ENCODE peak calls at places on chromosomes 11 and 22, in four cellular contexts. J, N, U and C are unnamed samples.

GRCh38 chr11:10405858-10406592 is 49.0 kb upstream of the AMPD3 start:
- DNase-seq in J (peak; percentile 78), N (peak; percentile 60), U (peak; percentile 58), C (peak; percentile 48)

GRCh38 chr11:36012410-36012809 is 68.5 kb downstream of the LDLRAD3 start:
- DNase-seq in J (no peak), N (no peak), U (no peak), C (no peak)

GRCh38 chr11:35367491-35367890 is 51.9 kb downstream of the SLC1A2 start:
- DNase-seq in J (no peak), N (no peak), U (no peak), C (no peak)

GRCh38 chr11:19903620-19904069 is 191.0 kb downstream of the NAV2 start:
- DNase-seq in J (peak; percentile 52), N (peak; percentile 80), U (peak; percentile 82), C (peak; percentile 82)

GRCh38 chr11:73266644-73267015 is 5.5 kb upstream of the P2RY6 start:
- DNase-seq in J (no peak), N (no peak), U (no peak), C (peak; percentile 20)

GRCh38 chr11:110425751-110426545 is 3.8 kb upstream of the FDX1 start:
- DNase-seq in J (no peak), N (no peak), U (no peak), C (no peak)

GRCh38 chr11:116605543-116605942 is 167.2 kb downstream of the BUD13 start:
- DNase-seq in J (no peak), N (no peak), U (peak; percentile 19), C (peak; percentile 30)

GRCh38 chr11:18063131-18063530 is 17.1 kb upstream of the TPH1 start:
- DNase-seq in J (no peak), N (no peak), U (no peak), C (peak; percentile 32)

GRCh38 chr11:9777066-9777465 is 113.2 kb downstream of the SWAP70 start:
- DNase-seq in J (no peak), N (no peak), U (no peak), C (no peak)

GRCh38 chr11:46896719-46897406 is 21.5 kb downstream of the LRP4 start:
- DNase-seq in J (peak; percentile 58), N (no peak), U (no peak), C (no peak)

DNA sequence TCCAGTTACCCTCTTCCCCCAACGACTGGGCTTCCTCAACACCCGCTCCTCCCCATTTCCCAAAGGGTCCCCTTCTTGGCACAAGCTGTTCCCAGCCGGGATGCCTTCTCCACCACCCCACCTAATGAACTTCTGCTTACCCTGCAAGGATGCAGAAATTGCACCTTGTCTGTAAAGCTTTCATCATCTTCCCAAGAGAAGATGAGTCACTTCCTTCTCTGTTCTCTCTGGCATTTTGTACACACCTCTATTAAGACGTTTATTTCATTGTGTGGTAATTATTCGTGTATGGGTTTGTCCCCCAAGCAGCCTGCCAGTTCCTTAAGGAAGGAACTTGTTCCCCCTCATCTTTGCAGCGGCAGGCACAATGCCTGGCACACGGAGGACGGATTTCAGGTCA is 351.1 kb downstream of the CADM1 start:
- DNase-seq in J (no peak), N (no peak), U (no peak), C (no peak)
- TF ChIP-seq EP300 in J (no peak), N (no peak), U (no peak), C (no peak)

GRCh38 chr11:79377399-79377798 is 63.4 kb downstream of the TENM4 start:
- DNase-seq in J (no peak), N (no peak), U (no peak), C (no peak)

GRCh38 chr11:79371152-79371551 is 69.7 kb downstream of the TENM4 start:
- DNase-seq in J (no peak), N (no peak), U (no peak), C (no peak)

GRCh38 chr11:79374707-79375106 is 66.1 kb downstream of the TENM4 start:
- DNase-seq in J (no peak), N (no peak), U (no peak), C (no peak)

GRCh38 chr11:79371724-79372123 is 69.1 kb downstream of the TENM4 start:
- DNase-seq in J (no peak), N (no peak), U (no peak), C (no peak)

GRCh38 chr11:79375818-79376550 is 64.8 kb downstream of the TENM4 start:
- DNase-seq in J (no peak), N (no peak), U (no peak), C (no peak)
- H3K4me3 ChIP-seq in J (no peak overlapping the region), N (no peak overlapping the region), U (no peak overlapping the region), C (no peak overlapping the region)

GRCh38 chr11:130409618-130410388 is 18.6 kb downstream of the ADAMTS8 start:
- DNase-seq in J (no peak), N (no peak), U (no peak), C (no peak)

GRCh38 chr11:130405428-130405827 is 23.0 kb downstream of the ADAMTS8 start:
- DNase-seq in J (no peak), N (no peak), U (no peak), C (no peak)

GRCh38 chr11:130408401-130408890 is 20.0 kb downstream of the ADAMTS8 start:
- DNase-seq in J (no peak), N (no peak), U (no peak), C (no peak)

GRCh38 chr11:130408901-130409300 is 19.5 kb downstream of the ADAMTS8 start:
- DNase-seq in J (no peak), N (no peak), U (no peak), C (no peak)

DNA sequence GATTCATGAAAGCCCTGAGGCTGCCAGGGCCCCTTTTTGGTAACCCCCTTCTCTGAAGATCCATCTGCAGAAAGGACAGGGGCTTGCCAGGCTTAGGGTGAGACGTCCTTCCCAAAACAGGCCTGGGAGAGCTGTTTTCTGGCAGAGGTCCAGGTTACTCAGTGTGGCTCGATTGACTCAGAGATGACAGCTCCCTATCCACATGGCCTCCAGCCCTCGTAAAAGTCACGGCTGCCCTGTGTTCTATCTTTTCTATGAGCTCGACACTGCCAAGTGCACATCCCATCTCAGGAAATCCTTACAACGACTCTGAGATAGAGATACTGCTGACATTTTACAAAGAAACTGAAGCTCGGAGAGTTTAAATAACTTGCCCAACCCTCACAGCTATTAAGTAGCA is 20.4 kb downstream of the ADAMTS8 start:
- DNase-seq in J (no peak), N (no peak), U (peak; percentile 47), C (no peak)
- TF ChIP-seq EP300 in J (no peak), N (no peak), U (no peak), C (no peak)

DNA sequence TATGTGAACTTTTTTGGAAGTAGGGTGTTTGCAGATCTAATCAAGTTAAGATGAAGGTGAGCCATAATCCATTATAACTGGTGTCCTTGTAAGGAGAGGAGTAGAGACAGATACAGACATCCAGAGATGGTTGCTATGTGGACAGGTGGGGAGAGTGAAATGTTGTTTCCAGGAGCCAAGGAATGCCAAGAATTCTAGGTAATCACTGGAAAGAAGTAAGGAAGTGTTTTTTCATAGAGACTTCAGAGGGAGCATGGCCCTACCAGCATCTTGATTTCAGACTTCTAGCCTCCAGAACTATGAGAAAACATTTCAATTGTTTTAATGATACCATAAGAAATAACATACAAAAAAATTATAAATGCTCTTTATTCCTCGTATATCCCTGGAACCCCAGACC is 320.5 kb upstream of the ANO3 start:
- DNase-seq in J (no peak), N (no peak), U (no peak), C (no peak)
- H3K4me3 ChIP-seq in J (no peak overlapping the region), N (no peak overlapping the region), U (no peak overlapping the region), C (no peak overlapping the region)

DNA sequence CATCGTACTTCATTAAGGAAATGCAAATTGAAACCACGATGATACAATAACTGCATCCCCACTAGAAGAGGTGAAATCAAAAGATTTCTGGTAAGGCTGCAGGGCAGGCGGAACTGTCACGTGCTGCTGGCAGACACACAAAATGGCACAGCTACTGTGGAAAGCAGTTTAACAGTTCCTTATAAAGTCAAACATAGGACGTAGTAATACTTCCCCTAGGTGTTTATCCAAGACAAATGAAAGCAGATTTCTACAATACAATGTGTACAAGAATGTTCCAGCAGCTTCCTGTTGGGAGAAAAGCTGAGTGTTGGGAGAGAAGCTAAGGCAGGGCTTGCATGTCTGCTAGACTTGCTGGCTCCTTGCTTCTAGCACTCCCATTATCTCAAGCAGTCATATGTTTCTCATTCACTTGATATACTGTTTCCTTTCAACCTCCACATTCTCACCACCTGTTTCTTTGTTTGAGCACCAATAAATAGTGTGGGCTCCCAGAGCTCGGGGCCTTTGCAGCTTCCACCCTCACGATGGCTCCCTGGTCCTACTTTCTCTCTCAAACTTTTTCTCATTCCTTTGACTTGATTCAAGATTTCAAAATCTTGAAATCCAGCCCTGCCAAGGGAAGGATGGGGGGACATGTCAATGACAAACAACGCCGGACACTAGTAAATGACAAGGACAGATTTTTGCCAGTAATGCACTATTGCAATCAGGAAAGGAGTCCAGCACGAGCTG is 21.3 kb upstream of the IL17RA start:
- DNase-seq in J (no peak), N (no peak), U (no peak), C (peak; percentile 87)
- TF ChIP-seq EP300 in J (no peak), N (no peak), U (no peak), C (no peak)

DNA sequence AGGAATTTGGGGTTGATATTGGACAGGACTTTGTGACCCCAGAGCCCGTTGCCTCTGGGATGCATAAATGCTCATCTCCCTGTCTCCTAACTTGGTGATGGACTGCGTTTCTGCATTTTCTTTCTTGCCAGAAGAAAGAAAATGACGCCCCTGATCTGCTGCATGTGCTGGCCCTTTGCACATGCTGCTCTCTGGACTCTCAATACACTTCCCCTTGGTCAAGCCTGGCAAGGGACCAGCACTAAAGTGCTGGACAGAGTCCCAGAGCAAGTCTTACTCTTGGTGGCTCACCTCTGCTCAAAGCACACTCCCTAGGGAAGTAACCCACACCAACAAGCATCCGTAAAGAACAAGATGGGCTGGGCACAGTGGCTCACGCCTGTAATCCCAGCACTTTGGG is 40.7 kb downstream of the MYH9 start:
- DNase-seq in J (no peak), N (no peak), U (no peak), C (peak; percentile 66)
- H3K4me3 ChIP-seq in J (no peak overlapping the region), N (no peak overlapping the region), U (no peak overlapping the region), C (no peak overlapping the region)

GRCh38 chr11:78281511-78281910 is 92.8 kb downstream of the USP35 start:
- DNase-seq in J (no peak), N (no peak), U (no peak), C (no peak)
- TF ChIP-seq EP300 in J (no peak), N (no peak), U (no peak), C (no peak)

DNA sequence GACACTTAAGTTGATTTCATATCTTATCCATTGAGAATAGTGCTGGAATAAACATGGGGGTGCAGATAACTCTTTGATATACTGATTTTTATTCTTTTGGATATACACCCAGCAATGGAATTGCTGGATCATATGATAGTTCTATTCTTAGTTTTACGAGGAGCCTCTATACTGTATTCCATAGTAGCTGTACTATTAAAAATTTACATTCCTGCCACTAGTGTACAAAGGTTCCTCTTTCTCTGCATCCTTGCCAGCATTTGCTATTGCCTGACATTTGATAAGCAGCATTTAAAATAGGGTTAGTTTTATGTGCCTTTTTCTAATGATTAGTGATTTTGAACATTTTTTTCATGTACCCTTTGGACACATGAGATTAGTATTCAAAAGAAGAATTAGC is 554.2 kb downstream of the JRKL start:
- DNase-seq in J (no peak), N (no peak), U (no peak), C (no peak)
- H3K4me3 ChIP-seq in J (no peak overlapping the region), N (no peak overlapping the region), U (no peak overlapping the region), C (no peak overlapping the region)

DNA sequence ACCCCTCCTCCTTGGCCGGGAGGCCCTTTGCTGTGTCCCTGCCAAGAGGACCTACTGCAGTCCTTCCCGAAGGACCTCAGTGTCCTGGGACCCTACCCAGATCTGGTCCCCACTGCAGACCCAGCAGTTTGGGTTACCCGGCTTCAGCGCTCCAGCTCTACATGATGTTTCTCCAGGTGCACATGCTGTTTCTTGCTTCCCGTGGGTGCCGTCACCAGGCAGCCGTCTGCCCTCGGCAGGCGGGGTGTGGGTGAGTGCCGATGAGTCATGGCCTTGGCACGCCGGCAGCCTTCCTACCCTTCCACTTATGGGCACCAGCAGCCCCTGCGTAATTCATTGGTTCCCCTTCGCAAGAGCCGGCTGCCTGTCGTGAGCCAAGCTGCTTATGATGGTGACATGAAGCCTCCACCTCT is 101.8 kb downstream of the BCR start:
- DNase-seq in J (peak; percentile 35), N (peak; percentile 67), U (peak; percentile 60), C (peak; percentile 81)
- TF ChIP-seq EP300 in J (no peak), N (no peak), U (no peak), C (no peak)